ENCODE peak calls at places on chromosomes 11 and 22, in eight cellular contexts. One of them, this sample, is unnamed.

GRCh38 chr11:109378049-109378448 is 43.9 kb upstream of the C11orf87 start:
- DNase-seq in stimulated activated CD4-positive, alpha-beta T cell treated with anti-CD3 and anti-CD28 coated beads, Interleukin-4, amount 100 ng/mL, for 48 hours: no peak
- DNase-seq in activated T-helper 9 cell treated with anti-CD3 and anti-CD28 coated beads, Interleukin-2, amount 50 U/mL, for 16 hours: no peak
- DNase-seq in choroid plexus epithelial cell: no peak
- DNase-seq in stimulated activated naive CD8-positive, alpha-beta T cell treated with anti-CD3 and anti-CD28 coated beads, Interleukin-15, Interleukin-2, amounts not matched to agents 100 U/mL and 50 U/mL, for 24 hours: no peak
- DNase-seq in HFF-Myc: no peak
- DNase-seq in CD8-positive, alpha-beta memory T cell: no peak
- DNase-seq in naive thymus-derived CD8-positive, alpha-beta T cell: no peak
- DNase-seq in this sample: no peak

GRCh38 chr11:100719362-100719761 is 32.3 kb downstream of the ARHGAP42 start:
- DNase-seq in stimulated activated CD4-positive, alpha-beta T cell treated with anti-CD3 and anti-CD28 coated beads, Interleukin-4, amount 100 ng/mL, for 48 hours: no peak
- DNase-seq in HFF-Myc: no peak
- DNase-seq in naive thymus-derived CD8-positive, alpha-beta T cell: no peak
- DNase-seq in choroid plexus epithelial cell: peak
- DNase-seq in CD8-positive, alpha-beta memory T cell: no peak
- DNase-seq in stimulated activated naive CD8-positive, alpha-beta T cell treated with anti-CD3 and anti-CD28 coated beads, Interleukin-15, Interleukin-2, amounts not matched to agents 100 U/mL and 50 U/mL, for 24 hours: no peak
- DNase-seq in activated T-helper 9 cell treated with anti-CD3 and anti-CD28 coated beads, Interleukin-2, amount 50 U/mL, for 16 hours: no peak
- DNase-seq in this sample: no peak

GRCh38 chr11:86370922-86371614 is 3.6 kb upstream of the CCDC81 start:
- DNase-seq in stimulated activated naive CD8-positive, alpha-beta T cell treated with anti-CD3 and anti-CD28 coated beads, Interleukin-15, Interleukin-2, amounts not matched to agents 100 U/mL and 50 U/mL, for 24 hours: no peak
- DNase-seq in HFF-Myc: peak
- DNase-seq in naive thymus-derived CD8-positive, alpha-beta T cell: no peak
- DNase-seq in CD8-positive, alpha-beta memory T cell: no peak
- DNase-seq in stimulated activated CD4-positive, alpha-beta T cell treated with anti-CD3 and anti-CD28 coated beads, Interleukin-4, amount 100 ng/mL, for 48 hours: no peak
- DNase-seq in activated T-helper 9 cell treated with anti-CD3 and anti-CD28 coated beads, Interleukin-2, amount 50 U/mL, for 16 hours: no peak
- DNase-seq in choroid plexus epithelial cell: peak
- DNase-seq in this sample: no peak

GRCh38 chr11:128814856-128815705 is 52.0 kb downstream of the KCNJ1 start:
- DNase-seq in CD8-positive, alpha-beta memory T cell: no peak
- DNase-seq in activated T-helper 9 cell treated with anti-CD3 and anti-CD28 coated beads, Interleukin-2, amount 50 U/mL, for 16 hours: no peak
- DNase-seq in stimulated activated naive CD8-positive, alpha-beta T cell treated with anti-CD3 and anti-CD28 coated beads, Interleukin-15, Interleukin-2, amounts not matched to agents 100 U/mL and 50 U/mL, for 24 hours: no peak
- DNase-seq in HFF-Myc: peak
- DNase-seq in stimulated activated CD4-positive, alpha-beta T cell treated with anti-CD3 and anti-CD28 coated beads, Interleukin-4, amount 100 ng/mL, for 48 hours: no peak
- DNase-seq in naive thymus-derived CD8-positive, alpha-beta T cell: no peak
- DNase-seq in choroid plexus epithelial cell: peak
- DNase-seq in this sample: no peak

GRCh38 chr11:106400949-106401545 is 323.6 kb downstream of the AASDHPPT start:
- DNase-seq in choroid plexus epithelial cell: peak
- DNase-seq in stimulated activated CD4-positive, alpha-beta T cell treated with anti-CD3 and anti-CD28 coated beads, Interleukin-4, amount 100 ng/mL, for 48 hours: no peak
- DNase-seq in stimulated activated naive CD8-positive, alpha-beta T cell treated with anti-CD3 and anti-CD28 coated beads, Interleukin-15, Interleukin-2, amounts not matched to agents 100 U/mL and 50 U/mL, for 24 hours: no peak
- DNase-seq in CD8-positive, alpha-beta memory T cell: no peak
- DNase-seq in activated T-helper 9 cell treated with anti-CD3 and anti-CD28 coated beads, Interleukin-2, amount 50 U/mL, for 16 hours: no peak
- DNase-seq in HFF-Myc: no peak
- DNase-seq in naive thymus-derived CD8-positive, alpha-beta T cell: no peak
- DNase-seq in this sample: no peak

GRCh38 chr11:118283756-118284350 is 19.8 kb upstream of the MPZL2 start:
- DNase-seq in naive thymus-derived CD8-positive, alpha-beta T cell: no peak
- DNase-seq in activated T-helper 9 cell treated with anti-CD3 and anti-CD28 coated beads, Interleukin-2, amount 50 U/mL, for 16 hours: no peak
- DNase-seq in HFF-Myc: no peak
- DNase-seq in choroid plexus epithelial cell: no peak
- DNase-seq in stimulated activated naive CD8-positive, alpha-beta T cell treated with anti-CD3 and anti-CD28 coated beads, Interleukin-15, Interleukin-2, amounts not matched to agents 100 U/mL and 50 U/mL, for 24 hours: no peak
- DNase-seq in stimulated activated CD4-positive, alpha-beta T cell treated with anti-CD3 and anti-CD28 coated beads, Interleukin-4, amount 100 ng/mL, for 48 hours: no peak
- DNase-seq in CD8-positive, alpha-beta memory T cell: no peak
- DNase-seq in this sample: no peak

GRCh38 chr11:46315033-46315738 is 32.1 kb upstream of the DGKZ start:
- DNase-seq in CD8-positive, alpha-beta memory T cell: peak
- DNase-seq in activated T-helper 9 cell treated with anti-CD3 and anti-CD28 coated beads, Interleukin-2, amount 50 U/mL, for 16 hours: peak
- DNase-seq in stimulated activated naive CD8-positive, alpha-beta T cell treated with anti-CD3 and anti-CD28 coated beads, Interleukin-15, Interleukin-2, amounts not matched to agents 100 U/mL and 50 U/mL, for 24 hours: peak
- DNase-seq in choroid plexus epithelial cell: peak
- DNase-seq in HFF-Myc: no peak
- DNase-seq in naive thymus-derived CD8-positive, alpha-beta T cell: peak
- DNase-seq in stimulated activated CD4-positive, alpha-beta T cell treated with anti-CD3 and anti-CD28 coated beads, Interleukin-4, amount 100 ng/mL, for 48 hours: peak
- DNase-seq in this sample: peak

GRCh38 chr11:116852261-116853125 is 15.1 kb upstream of the APOA1 start:
- DNase-seq in naive thymus-derived CD8-positive, alpha-beta T cell: no peak
- DNase-seq in CD8-positive, alpha-beta memory T cell: no peak
- DNase-seq in HFF-Myc: no peak
- DNase-seq in stimulated activated naive CD8-positive, alpha-beta T cell treated with anti-CD3 and anti-CD28 coated beads, Interleukin-15, Interleukin-2, amounts not matched to agents 100 U/mL and 50 U/mL, for 24 hours: no peak
- DNase-seq in choroid plexus epithelial cell: peak
- DNase-seq in stimulated activated CD4-positive, alpha-beta T cell treated with anti-CD3 and anti-CD28 coated beads, Interleukin-4, amount 100 ng/mL, for 48 hours: no peak
- DNase-seq in activated T-helper 9 cell treated with anti-CD3 and anti-CD28 coated beads, Interleukin-2, amount 50 U/mL, for 16 hours: no peak
- DNase-seq in this sample: no peak

GRCh38 chr11:61417670-61418069 is 12.1 kb downstream of the CPSF7 start:
- DNase-seq in activated T-helper 9 cell treated with anti-CD3 and anti-CD28 coated beads, Interleukin-2, amount 50 U/mL, for 16 hours: no peak
- DNase-seq in stimulated activated CD4-positive, alpha-beta T cell treated with anti-CD3 and anti-CD28 coated beads, Interleukin-4, amount 100 ng/mL, for 48 hours: no peak
- DNase-seq in choroid plexus epithelial cell: peak
- DNase-seq in HFF-Myc: no peak
- DNase-seq in CD8-positive, alpha-beta memory T cell: no peak
- DNase-seq in naive thymus-derived CD8-positive, alpha-beta T cell: no peak
- DNase-seq in stimulated activated naive CD8-positive, alpha-beta T cell treated with anti-CD3 and anti-CD28 coated beads, Interleukin-15, Interleukin-2, amounts not matched to agents 100 U/mL and 50 U/mL, for 24 hours: no peak
- DNase-seq in this sample: no peak

GRCh38 chr11:35029979-35030378 is 109.0 kb upstream of the CD44 start:
- DNase-seq in activated T-helper 9 cell treated with anti-CD3 and anti-CD28 coated beads, Interleukin-2, amount 50 U/mL, for 16 hours: peak
- DNase-seq in CD8-positive, alpha-beta memory T cell: no peak
- DNase-seq in stimulated activated CD4-positive, alpha-beta T cell treated with anti-CD3 and anti-CD28 coated beads, Interleukin-4, amount 100 ng/mL, for 48 hours: no peak
- DNase-seq in HFF-Myc: peak
- DNase-seq in stimulated activated naive CD8-positive, alpha-beta T cell treated with anti-CD3 and anti-CD28 coated beads, Interleukin-15, Interleukin-2, amounts not matched to agents 100 U/mL and 50 U/mL, for 24 hours: no peak
- DNase-seq in choroid plexus epithelial cell: peak
- DNase-seq in naive thymus-derived CD8-positive, alpha-beta T cell: no peak
- DNase-seq in this sample: no peak

GRCh38 chr22:20595461-20595860 is 88.1 kb downstream of the MED15 start:
- DNase-seq in HFF-Myc: no peak
- DNase-seq in stimulated activated CD4-positive, alpha-beta T cell treated with anti-CD3 and anti-CD28 coated beads, Interleukin-4, amount 100 ng/mL, for 48 hours: no peak
- DNase-seq in stimulated activated naive CD8-positive, alpha-beta T cell treated with anti-CD3 and anti-CD28 coated beads, Interleukin-15, Interleukin-2, amounts not matched to agents 100 U/mL and 50 U/mL, for 24 hours: no peak
- DNase-seq in activated T-helper 9 cell treated with anti-CD3 and anti-CD28 coated beads, Interleukin-2, amount 50 U/mL, for 16 hours: no peak
- DNase-seq in choroid plexus epithelial cell: no peak
- DNase-seq in naive thymus-derived CD8-positive, alpha-beta T cell: no peak
- DNase-seq in CD8-positive, alpha-beta memory T cell: no peak
- DNase-seq in this sample: no peak

GRCh38 chr22:26276530-26277200 is 107.4 kb downstream of the SEZ6L start:
- DNase-seq in naive thymus-derived CD8-positive, alpha-beta T cell: no peak
- DNase-seq in stimulated activated naive CD8-positive, alpha-beta T cell treated with anti-CD3 and anti-CD28 coated beads, Interleukin-15, Interleukin-2, amounts not matched to agents 100 U/mL and 50 U/mL, for 24 hours: no peak
- DNase-seq in CD8-positive, alpha-beta memory T cell: no peak
- DNase-seq in HFF-Myc: no peak
- DNase-seq in stimulated activated CD4-positive, alpha-beta T cell treated with anti-CD3 and anti-CD28 coated beads, Interleukin-4, amount 100 ng/mL, for 48 hours: no peak
- DNase-seq in activated T-helper 9 cell treated with anti-CD3 and anti-CD28 coated beads, Interleukin-2, amount 50 U/mL, for 16 hours: no peak
- DNase-seq in choroid plexus epithelial cell: no peak
- DNase-seq in this sample: no peak

GRCh38 chr22:35324067-35324466 is 24.4 kb downstream of the TOM1 start:
- DNase-seq in CD8-positive, alpha-beta memory T cell: no peak
- DNase-seq in stimulated activated CD4-positive, alpha-beta T cell treated with anti-CD3 and anti-CD28 coated beads, Interleukin-4, amount 100 ng/mL, for 48 hours: no peak
- DNase-seq in choroid plexus epithelial cell: no peak
- DNase-seq in naive thymus-derived CD8-positive, alpha-beta T cell: no peak
- DNase-seq in HFF-Myc: no peak
- DNase-seq in stimulated activated naive CD8-positive, alpha-beta T cell treated with anti-CD3 and anti-CD28 coated beads, Interleukin-15, Interleukin-2, amounts not matched to agents 100 U/mL and 50 U/mL, for 24 hours: no peak
- DNase-seq in activated T-helper 9 cell treated with anti-CD3 and anti-CD28 coated beads, Interleukin-2, amount 50 U/mL, for 16 hours: no peak
- DNase-seq in this sample: no peak

GRCh38 chr11:114236829-114237228 is 59.4 kb upstream of the NNMT start:
- DNase-seq in stimulated activated naive CD8-positive, alpha-beta T cell treated with anti-CD3 and anti-CD28 coated beads, Interleukin-15, Interleukin-2, amounts not matched to agents 100 U/mL and 50 U/mL, for 24 hours: no peak
- DNase-seq in naive thymus-derived CD8-positive, alpha-beta T cell: no peak
- DNase-seq in stimulated activated CD4-positive, alpha-beta T cell treated with anti-CD3 and anti-CD28 coated beads, Interleukin-4, amount 100 ng/mL, for 48 hours: no peak
- DNase-seq in activated T-helper 9 cell treated with anti-CD3 and anti-CD28 coated beads, Interleukin-2, amount 50 U/mL, for 16 hours: no peak
- DNase-seq in CD8-positive, alpha-beta memory T cell: no peak
- DNase-seq in HFF-Myc: no peak
- DNase-seq in choroid plexus epithelial cell: peak
- DNase-seq in this sample: no peak

GRCh38 chr11:9462806-9463537 is 2.2 kb downstream of the ZNF143 start:
- DNase-seq in stimulated activated naive CD8-positive, alpha-beta T cell treated with anti-CD3 and anti-CD28 coated beads, Interleukin-15, Interleukin-2, amounts not matched to agents 100 U/mL and 50 U/mL, for 24 hours: no peak
- DNase-seq in stimulated activated CD4-positive, alpha-beta T cell treated with anti-CD3 and anti-CD28 coated beads, Interleukin-4, amount 100 ng/mL, for 48 hours: no peak
- DNase-seq in HFF-Myc: no peak
- DNase-seq in CD8-positive, alpha-beta memory T cell: no peak
- DNase-seq in naive thymus-derived CD8-positive, alpha-beta T cell: no peak
- DNase-seq in activated T-helper 9 cell treated with anti-CD3 and anti-CD28 coated beads, Interleukin-2, amount 50 U/mL, for 16 hours: no peak
- DNase-seq in choroid plexus epithelial cell: peak
- DNase-seq in this sample: no peak

GRCh38 chr11:112016765-112017356 is 8.3 kb upstream of the DLAT start:
- DNase-seq in naive thymus-derived CD8-positive, alpha-beta T cell: no peak
- DNase-seq in stimulated activated CD4-positive, alpha-beta T cell treated with anti-CD3 and anti-CD28 coated beads, Interleukin-4, amount 100 ng/mL, for 48 hours: no peak
- DNase-seq in stimulated activated naive CD8-positive, alpha-beta T cell treated with anti-CD3 and anti-CD28 coated beads, Interleukin-15, Interleukin-2, amounts not matched to agents 100 U/mL and 50 U/mL, for 24 hours: no peak
- DNase-seq in HFF-Myc: no peak
- DNase-seq in CD8-positive, alpha-beta memory T cell: no peak
- DNase-seq in choroid plexus epithelial cell: peak
- DNase-seq in activated T-helper 9 cell treated with anti-CD3 and anti-CD28 coated beads, Interleukin-2, amount 50 U/mL, for 16 hours: no peak
- DNase-seq in this sample: no peak

GRCh38 chr11:87473174-87473573 is 435.4 kb downstream of the TMEM135 start:
- DNase-seq in activated T-helper 9 cell treated with anti-CD3 and anti-CD28 coated beads, Interleukin-2, amount 50 U/mL, for 16 hours: no peak
- DNase-seq in CD8-positive, alpha-beta memory T cell: no peak
- DNase-seq in stimulated activated naive CD8-positive, alpha-beta T cell treated with anti-CD3 and anti-CD28 coated beads, Interleukin-15, Interleukin-2, amounts not matched to agents 100 U/mL and 50 U/mL, for 24 hours: no peak
- DNase-seq in choroid plexus epithelial cell: peak
- DNase-seq in stimulated activated CD4-positive, alpha-beta T cell treated with anti-CD3 and anti-CD28 coated beads, Interleukin-4, amount 100 ng/mL, for 48 hours: no peak
- DNase-seq in naive thymus-derived CD8-positive, alpha-beta T cell: no peak
- DNase-seq in HFF-Myc: peak
- DNase-seq in this sample: no peak

GRCh38 chr22:37742374-37743092 is 45.7 kb downstream of the TRIOBP start:
- DNase-seq in stimulated activated CD4-positive, alpha-beta T cell treated with anti-CD3 and anti-CD28 coated beads, Interleukin-4, amount 100 ng/mL, for 48 hours: no peak
- DNase-seq in CD8-positive, alpha-beta memory T cell: no peak
- DNase-seq in choroid plexus epithelial cell: peak
- DNase-seq in stimulated activated naive CD8-positive, alpha-beta T cell treated with anti-CD3 and anti-CD28 coated beads, Interleukin-15, Interleukin-2, amounts not matched to agents 100 U/mL and 50 U/mL, for 24 hours: peak
- DNase-seq in HFF-Myc: no peak
- DNase-seq in activated T-helper 9 cell treated with anti-CD3 and anti-CD28 coated beads, Interleukin-2, amount 50 U/mL, for 16 hours: no peak
- DNase-seq in naive thymus-derived CD8-positive, alpha-beta T cell: no peak
- DNase-seq in this sample: no peak

GRCh38 chr22:23270798-23271596 is 90.7 kb downstream of the BCR start:
- DNase-seq in naive thymus-derived CD8-positive, alpha-beta T cell: no peak
- DNase-seq in HFF-Myc: no peak
- DNase-seq in stimulated activated CD4-positive, alpha-beta T cell treated with anti-CD3 and anti-CD28 coated beads, Interleukin-4, amount 100 ng/mL, for 48 hours: no peak
- DNase-seq in choroid plexus epithelial cell: no peak
- DNase-seq in activated T-helper 9 cell treated with anti-CD3 and anti-CD28 coated beads, Interleukin-2, amount 50 U/mL, for 16 hours: no peak
- DNase-seq in CD8-positive, alpha-beta memory T cell: no peak
- DNase-seq in stimulated activated naive CD8-positive, alpha-beta T cell treated with anti-CD3 and anti-CD28 coated beads, Interleukin-15, Interleukin-2, amounts not matched to agents 100 U/mL and 50 U/mL, for 24 hours: no peak
- DNase-seq in this sample: no peak

GRCh38 chr22:49620003-49620556 is 207.6 kb downstream of the BRD1 start:
- DNase-seq in stimulated activated naive CD8-positive, alpha-beta T cell treated with anti-CD3 and anti-CD28 coated beads, Interleukin-15, Interleukin-2, amounts not matched to agents 100 U/mL and 50 U/mL, for 24 hours: no peak
- DNase-seq in CD8-positive, alpha-beta memory T cell: peak
- DNase-seq in stimulated activated CD4-positive, alpha-beta T cell treated with anti-CD3 and anti-CD28 coated beads, Interleukin-4, amount 100 ng/mL, for 48 hours: no peak
- DNase-seq in HFF-Myc: no peak
- DNase-seq in choroid plexus epithelial cell: no peak
- DNase-seq in activated T-helper 9 cell treated with anti-CD3 and anti-CD28 coated beads, Interleukin-2, amount 50 U/mL, for 16 hours: no peak
- DNase-seq in naive thymus-derived CD8-positive, alpha-beta T cell: no peak
- DNase-seq in this sample: no peak

GRCh38 chr11:22208151-22208858 is 15.4 kb downstream of the ANO5 start:
- DNase-seq in activated T-helper 9 cell treated with anti-CD3 and anti-CD28 coated beads, Interleukin-2, amount 50 U/mL, for 16 hours: no peak
- DNase-seq in HFF-Myc: no peak
- DNase-seq in stimulated activated CD4-positive, alpha-beta T cell treated with anti-CD3 and anti-CD28 coated beads, Interleukin-4, amount 100 ng/mL, for 48 hours: no peak
- DNase-seq in stimulated activated naive CD8-positive, alpha-beta T cell treated with anti-CD3 and anti-CD28 coated beads, Interleukin-15, Interleukin-2, amounts not matched to agents 100 U/mL and 50 U/mL, for 24 hours: no peak
- DNase-seq in choroid plexus epithelial cell: no peak
- DNase-seq in naive thymus-derived CD8-positive, alpha-beta T cell: no peak
- DNase-seq in CD8-positive, alpha-beta memory T cell: no peak
- DNase-seq in this sample: no peak

GRCh38 chr11:9379046-9379445 is 5.4 kb upstream of the IPO7 start:
- DNase-seq in CD8-positive, alpha-beta memory T cell: no peak
- DNase-seq in naive thymus-derived CD8-positive, alpha-beta T cell: no peak
- DNase-seq in stimulated activated CD4-positive, alpha-beta T cell treated with anti-CD3 and anti-CD28 coated beads, Interleukin-4, amount 100 ng/mL, for 48 hours: no peak
- DNase-seq in stimulated activated naive CD8-positive, alpha-beta T cell treated with anti-CD3 and anti-CD28 coated beads, Interleukin-15, Interleukin-2, amounts not matched to agents 100 U/mL and 50 U/mL, for 24 hours: no peak
- DNase-seq in activated T-helper 9 cell treated with anti-CD3 and anti-CD28 coated beads, Interleukin-2, amount 50 U/mL, for 16 hours: no peak
- DNase-seq in HFF-Myc: no peak
- DNase-seq in choroid plexus epithelial cell: no peak
- DNase-seq in this sample: no peak

This sample was measured in effector memory CD4-positive, alpha-beta T cell.